ENCODE peak calls at places on chromosome 6, in ten cellular contexts. E is GOT3; S is stimulated activated naive CD4-positive, alpha-beta T cell treated with Interleukin-2 at 50 U/mL for 16 hours; P is glutamatergic neuron; N is NCI-H1105; X is activated naive CD8-positive, alpha-beta T cell treated with anti-CD3 and anti-CD28 coated beads for 36 hours; V is hepatocyte; T is AG08395; K is H7; F is natural killer cell. Y is an unnamed sample.

GRCh38 chr6:125004198-125004597 is 42.0 kb downstream of the RNF217 start:
- DNase-seq in E (no peak), S (no peak), P (no peak), N (no peak), X (no peak), V (no peak), T (no peak), K (no peak), F (no peak), Y (no peak)

GRCh38 chr6:54694928-54695532 is 151.5 kb upstream of the FAM83B start:
- DNase-seq in E (no peak), S (no peak), P (no peak), N (no peak), X (no peak), V (no peak), T (no peak), K (no peak), F (no peak), Y (no peak)

GRCh38 chr6:117920493-117920845 is 13.4 kb downstream of the SLC35F1 start:
- DNase-seq in E (no peak), S (no peak), P (no peak), N (no peak), X (no peak), V (peak), T (no peak), K (peak), F (no peak), Y (no peak)

GRCh38 chr6:123316733-123317323 is 319.9 kb downstream of the TRDN start:
- DNase-seq in E (no peak), S (no peak), P (no peak), N (peak), X (no peak), V (peak), T (peak), K (no peak), F (no peak), Y (no peak)

GRCh38 chr6:41427642-41428401 is 92.4 kb downstream of the NCR2 start:
- DNase-seq in E (no peak), S (no peak), P (peak), N (peak), X (peak), V (peak), T (no peak), K (peak), F (no peak), Y (peak)

GRCh38 chr6:20340459-20340858 is 61.2 kb upstream of the E2F3 start:
- DNase-seq in E (no peak), S (no peak), P (no peak), N (no peak), X (no peak), V (no peak), T (no peak), K (peak), F (no peak), Y (no peak)

GRCh38 chr6:109241199-109241598 is 141.1 kb downstream of the CD164 start:
- DNase-seq in E (no peak), S (no peak), P (no peak), N (no peak), X (no peak), V (no peak), T (peak), K (no peak), F (no peak), Y (no peak)

GRCh38 chr6:50851269-50851847 is 32.7 kb downstream of the TFAP2B start:
- DNase-seq in E (no peak), S (no peak), P (no peak), N (no peak), X (no peak), V (no peak), T (no peak), K (no peak), F (no peak), Y (no peak)

GRCh38 chr6:160393966-160394653 is 45.9 kb downstream of the SLC22A3 start:
- DNase-seq in E (no peak), S (no peak), P (peak), N (no peak), X (no peak), V (peak), T (no peak), K (peak), F (no peak), Y (no peak)

GRCh38 chr6:3592371-3592941 is 135.6 kb upstream of the SLC22A23 start:
- DNase-seq in E (peak), S (no peak), P (no peak), N (no peak), X (no peak), V (peak), T (peak), K (no peak), F (no peak), Y (no peak)

GRCh38 chr6:39152247-39152646 is 37.3 kb upstream of the SAYSD1 start:
- DNase-seq in E (no peak), S (no peak), P (no peak), N (no peak), X (no peak), V (no peak), T (no peak), K (no peak), F (no peak), Y (no peak)

GRCh38 chr6:119267506-119267905 is 82.1 kb downstream of the MAN1A1 start:
- DNase-seq in E (no peak), S (no peak), P (no peak), N (no peak), X (no peak), V (no peak), T (no peak), K (no peak), F (no peak), Y (no peak)